ENCODE peak calls at places on chromosomes 7 and 10, in eight cellular contexts. A is HCT116, W is thoracic aorta, Q is ovary, C is PC-9, G is IMR-90, V is uterus, H is cardiac muscle cell. X is an unnamed sample. For H3K4me1, the result is how much of the 10 kb centered on the place peaks cover.

GRCh38 chr7:158759749-158760444 is 55.3 kb upstream of the NCAPG2 start:
- DNase-seq in A (no peak), W (no peak), Q (no peak), C (no peak), G (no peak), V (no peak), H (no peak), X (no peak)

GRCh38 chr7:11665381-11665780 is 166.6 kb downstream of the THSD7A start:
- DNase-seq in A (no peak), W (no peak), Q (no peak), C (no peak), G (no peak), V (no peak), H (no peak), X (no peak)

GRCh38 chr10:6924166-6924565 is 344.1 kb upstream of the PRKCQ start:
- DNase-seq in A (no peak), W (no peak), Q (no peak), C (no peak), G (peak), V (no peak), H (peak), X (no peak)

GRCh38 chr10:119087271-119087897 is 6.8 kb upstream of the EIF3A start:
- DNase-seq in A (no peak), W (no peak), Q (no peak), C (no peak), G (no peak), V (no peak), H (no peak), X (no peak)

GRCh38 chr10:78860260-78860914 is 208.4 kb upstream of the ZMIZ1 start:
- DNase-seq in A (no peak), W (no peak), Q (no peak), C (no peak), G (no peak), V (no peak), H (no peak), X (no peak)

GRCh38 chr10:67785098-67785497 is 52.9 kb downstream of the DNAJC12 start:
- DNase-seq in A (no peak), W (no peak), Q (no peak), C (no peak), G (no peak), V (no peak), H (no peak), X (no peak)

GRCh38 chr7:47328392-47329319 is 253.3 kb downstream of the TNS3 start:
- DNase-seq in A (no peak), W (no peak), Q (no peak), C (no peak), G (no peak), V (no peak), H (no peak), X (no peak)

GRCh38 chr7:101615446-101615845 is 13.7 kb downstream of the MYL10 start:
- DNase-seq in A (no peak), W (no peak), Q (no peak), C (no peak), G (no peak), V (no peak), H (no peak), X (no peak)

GRCh38 chr10:132939378-132939955 is 2.9 kb downstream of the CFAP46 start:
- DNase-seq in A (no peak), W (no peak), Q (no peak), C (no peak), G (no peak), V (no peak), H (no peak), X (no peak)

GRCh38 chr10:30701471-30702173 is 72.1 kb upstream of the LYZL2 start:
- DNase-seq in A (no peak), W (no peak), Q (no peak), C (peak), G (peak), V (no peak), H (peak), X (peak)

GRCh38 chr10:89645742-89646172 is 715 bp upstream of the PANK1 start:
- DNase-seq in A (no peak), W (no peak), Q (no peak), C (peak), G (no peak), V (no peak), H (no peak), X (peak)

GRCh38 chr7:65250216-65250615 is 123.4 kb upstream of the ZNF92 start:
- DNase-seq in A (no peak), W (no peak), Q (no peak), C (no peak), G (no peak), V (no peak), H (no peak), X (no peak)

GRCh38 chr7:131071786-131072504 is 255.7 kb upstream of the MKLN1 start:
- DNase-seq in A (no peak), W (no peak), Q (peak), C (no peak), G (peak), V (peak), H (peak), X (no peak)

GRCh38 chr10:118259288-118259906 is 82.7 kb downstream of the FAM204A start:
- DNase-seq in A (peak), W (no peak), Q (peak), C (peak), G (peak), V (peak), H (peak), X (no peak)

GRCh38 chr10:83166344-83166743 is 973.0 kb upstream of the GHITM start:
- DNase-seq in A (no peak), W (no peak), Q (no peak), C (no peak), G (no peak), V (no peak), H (no peak), X (no peak)

GRCh38 chr10:130847170-130847569 is 464.4 kb downstream of the TCERG1L start:
- DNase-seq in A (no peak), W (no peak), Q (no peak), C (no peak), G (no peak), V (no peak), H (no peak), X (no peak)

GRCh38 chr7:70660819-70661191 is 471.1 kb upstream of the GALNT17 start:
- DNase-seq in A (no peak), W (no peak), Q (no peak), C (no peak), G (no peak), V (no peak), H (no peak), X (no peak)

GRCh38 chr7:144771921-144772320 is 63.9 kb downstream of the TPK1 start:
- DNase-seq in A (no peak), W (no peak), Q (no peak), C (no peak), G (no peak), V (no peak), H (no peak), X (no peak)

DNA sequence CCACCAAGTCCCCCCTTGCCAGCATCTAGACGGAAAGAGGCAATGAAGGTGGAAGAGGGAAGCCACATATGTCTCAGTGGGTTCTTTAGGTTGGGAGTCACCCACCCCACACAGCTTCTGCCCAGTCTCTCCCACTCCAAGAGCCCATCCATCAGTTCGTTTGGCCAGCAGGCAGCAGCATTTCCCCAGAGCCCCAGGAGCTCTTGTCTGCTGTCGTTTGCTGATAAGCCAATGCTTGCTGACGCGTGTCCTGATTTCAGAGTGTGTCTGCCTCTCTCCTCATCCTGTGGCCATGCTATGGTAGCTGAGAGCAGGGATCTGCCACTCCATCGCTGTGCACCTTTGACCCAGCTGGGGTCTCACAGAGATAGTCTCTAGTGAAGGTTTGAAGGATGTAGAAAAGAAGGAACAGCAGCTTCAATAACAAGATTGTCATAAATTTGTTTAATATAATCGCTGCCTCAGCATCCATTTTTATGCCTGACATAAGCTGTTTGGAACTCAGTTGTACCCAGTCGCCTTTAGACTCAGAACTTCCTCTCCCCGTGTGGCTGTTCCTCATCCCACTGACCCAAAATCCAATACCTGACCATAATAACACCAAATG is 39.4 kb upstream of the GDF10 start:
- DNase-seq in A (no peak), W (no peak), Q (no peak), C (no peak), G (no peak), V (no peak), H (peak), X (no peak)
- H3K4me1 ChIP-seq in A (under half), W (under half), Q (under half), C (under half), G (under half), V (under half), H (under half), X (under half)

GRCh38 chr10:123669901-123670300 is 3.7 kb downstream of the GPR26 start:
- DNase-seq in A (no peak), W (no peak), Q (no peak), C (no peak), G (no peak), V (no peak), H (no peak), X (no peak)

GRCh38 chr10:123666318-123667291 is at the start of gene GPR26:
- DNase-seq in A (no peak), W (no peak), Q (no peak), C (no peak), G (no peak), V (no peak), H (no peak), X (no peak)

GRCh38 chr10:123663522-123663921 is 2.6 kb upstream of the GPR26 start:
- DNase-seq in A (no peak), W (no peak), Q (no peak), C (no peak), G (no peak), V (no peak), H (no peak), X (no peak)

DNA sequence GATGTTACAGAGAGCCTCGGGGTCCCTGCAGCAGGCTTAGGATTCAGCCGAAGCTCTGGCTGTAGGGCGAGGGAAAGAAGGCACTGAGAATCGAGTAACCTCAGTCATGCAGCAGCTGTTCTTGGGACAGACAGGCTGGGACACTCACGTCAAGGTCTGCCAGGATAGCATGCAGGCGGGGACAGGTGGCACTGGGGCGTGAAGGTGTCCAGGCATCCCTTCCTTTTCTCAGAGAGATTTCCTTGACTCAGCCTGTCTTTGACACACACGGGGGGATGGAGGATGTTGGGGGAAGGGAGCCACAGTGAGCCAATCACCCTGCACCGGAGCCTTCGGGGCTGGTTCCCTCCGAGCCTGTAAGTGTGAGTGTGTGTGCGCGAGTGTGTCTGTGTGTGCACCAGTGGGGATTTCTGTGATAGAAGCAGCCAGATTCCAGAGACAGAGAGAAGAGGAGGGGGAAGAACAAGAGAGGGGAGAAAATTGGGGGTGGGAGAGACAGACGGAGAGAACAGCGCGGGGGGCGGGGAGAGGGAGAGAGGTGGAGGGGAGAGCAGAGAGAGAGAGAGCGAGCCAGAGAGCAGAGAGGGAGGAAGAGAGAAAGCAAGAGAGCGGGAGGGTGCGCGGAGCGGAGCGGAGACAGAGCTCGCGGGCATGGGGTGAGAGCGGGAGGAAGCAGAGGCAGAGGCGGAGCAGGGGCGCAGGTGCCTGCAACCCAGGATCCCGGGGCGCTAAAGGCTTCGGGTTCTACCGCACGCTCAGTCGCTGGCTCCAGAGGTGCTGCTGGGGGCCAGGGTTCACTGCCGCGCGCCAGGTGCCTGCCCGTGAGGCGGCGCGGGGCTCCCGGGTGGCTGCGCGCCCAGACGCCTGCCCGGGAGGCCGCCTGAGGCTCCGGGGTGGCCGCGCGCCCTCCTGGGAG is 526 bp upstream of the GPR26 start:
- DNase-seq in A (no peak), W (no peak), Q (no peak), C (no peak), G (no peak), V (no peak), H (no peak), X (no peak)
- H3K27ac ChIP-seq in A (no peak), W (no peak), Q (no peak), C (no peak), G (no peak), V (no peak), H (no peak), X (no peak)

GRCh38 chr7:730501-731439 is 3.7 kb upstream of the PRKAR1B start:
- DNase-seq in A (no peak), W (no peak), Q (peak), C (no peak), G (peak), V (no peak), H (no peak), X (no peak)
- H3K4me1 ChIP-seq in A (under half), W (under half), Q (under half), C (under half), G (under half), V (under half), H (under half), X (under half)

DNA sequence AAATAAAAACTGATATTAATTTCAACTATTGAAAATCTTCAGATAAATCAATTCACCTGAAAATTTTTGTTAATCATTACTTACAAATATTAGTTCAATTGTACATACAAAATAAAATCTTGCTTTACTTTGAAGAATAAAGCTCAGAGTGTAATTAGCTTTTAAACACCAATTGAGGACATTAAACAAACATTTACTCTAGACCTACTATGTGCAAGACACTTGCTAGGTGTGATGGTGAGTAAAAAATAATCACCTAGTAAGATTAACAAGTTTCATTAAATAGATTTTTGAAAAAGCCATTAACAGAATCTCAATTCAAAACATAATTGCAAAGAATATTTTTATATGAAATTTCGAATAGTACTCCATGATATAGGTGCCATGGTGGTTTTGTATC is 3.9 kb upstream of the MLLT10 start:
- DNase-seq in A (no peak), W (no peak), Q (no peak), C (no peak), G (no peak), V (no peak), H (no peak), X (no peak)
- H3K27ac ChIP-seq in A (peak), W (no peak), Q (peak), C (no peak), G (no peak), V (peak), H (no peak), X (peak)

GRCh38 chr10:59384761-59385160 is 22.4 kb upstream of the FAM13C start:
- DNase-seq in A (no peak), W (no peak), Q (no peak), C (no peak), G (peak), V (no peak), H (no peak), X (no peak)
- H3K4me1 ChIP-seq in A (under half), W (under half), Q (under half), C (under half), G (under half), V (under half), H (under half), X (under half)

GRCh38 chr10:11602919-11603523 is 8.4 kb downstream of the USP6NL start:
- DNase-seq in A (peak), W (no peak), Q (no peak), C (no peak), G (peak), V (no peak), H (no peak), X (no peak)

GRCh38 chr10:11601670-11602069 is 9.8 kb downstream of the USP6NL start:
- DNase-seq in A (no peak), W (no peak), Q (no peak), C (no peak), G (no peak), V (no peak), H (no peak), X (no peak)

GRCh38 chr10:11600280-11600679 is 11.2 kb downstream of the USP6NL start:
- DNase-seq in A (no peak), W (no peak), Q (no peak), C (no peak), G (no peak), V (no peak), H (no peak), X (no peak)

GRCh38 chr10:11603741-11604140 is 7.7 kb downstream of the USP6NL start:
- DNase-seq in A (no peak), W (no peak), Q (no peak), C (no peak), G (no peak), V (no peak), H (no peak), X (no peak)

GRCh38 chr10:11602357-11602756 is 9.1 kb downstream of the USP6NL start:
- DNase-seq in A (no peak), W (no peak), Q (no peak), C (no peak), G (no peak), V (no peak), H (no peak), X (no peak)
- H3K27ac ChIP-seq in A (no peak), W (no peak), Q (no peak), C (peak), G (no peak), V (no peak), H (no peak), X (no peak)

GRCh38 chr7:21771906-21772610 is 173.6 kb downstream of the CDCA7L start:
- DNase-seq in A (no peak), W (no peak), Q (no peak), C (no peak), G (no peak), V (no peak), H (peak), X (no peak)

GRCh38 chr7:21768279-21768678 is 177.4 kb downstream of the CDCA7L start:
- DNase-seq in A (no peak), W (no peak), Q (no peak), C (no peak), G (no peak), V (no peak), H (no peak), X (no peak)

GRCh38 chr7:21773326-21773725 is 172.4 kb downstream of the CDCA7L start:
- DNase-seq in A (no peak), W (no peak), Q (no peak), C (no peak), G (no peak), V (no peak), H (no peak), X (no peak)

GRCh38 chr7:21767300-21767900 is 178.3 kb downstream of the CDCA7L start:
- DNase-seq in A (peak), W (no peak), Q (no peak), C (peak), G (peak), V (no peak), H (peak), X (no peak)

GRCh38 chr7:21771261-21771660 is 174.4 kb downstream of the CDCA7L start:
- DNase-seq in A (no peak), W (no peak), Q (no peak), C (no peak), G (no peak), V (no peak), H (no peak), X (no peak)
- H3K4me1 ChIP-seq in A (under half), W (under half), Q (under half), C (under half), G (under half), V (under half), H (under half), X (under half)

GRCh38 chr7:148898845-148899474 is 14.9 kb upstream of the EZH2 start:
- DNase-seq in A (no peak), W (no peak), Q (no peak), C (no peak), G (no peak), V (no peak), H (no peak), X (no peak)
- H3K27ac ChIP-seq in A (no peak), W (no peak), Q (no peak), C (no peak), G (no peak), V (no peak), H (no peak), X (no peak)

GRCh38 chr10:1120761-1121160 is 64.6 kb downstream of the WDR37 start:
- DNase-seq in A (no peak), W (no peak), Q (no peak), C (no peak), G (no peak), V (peak), H (no peak), X (peak)
- H3K4me1 ChIP-seq in A (under half), W (under half), Q (under half), C (under half), G (under half), V (under half), H (under half), X (under half)

DNA sequence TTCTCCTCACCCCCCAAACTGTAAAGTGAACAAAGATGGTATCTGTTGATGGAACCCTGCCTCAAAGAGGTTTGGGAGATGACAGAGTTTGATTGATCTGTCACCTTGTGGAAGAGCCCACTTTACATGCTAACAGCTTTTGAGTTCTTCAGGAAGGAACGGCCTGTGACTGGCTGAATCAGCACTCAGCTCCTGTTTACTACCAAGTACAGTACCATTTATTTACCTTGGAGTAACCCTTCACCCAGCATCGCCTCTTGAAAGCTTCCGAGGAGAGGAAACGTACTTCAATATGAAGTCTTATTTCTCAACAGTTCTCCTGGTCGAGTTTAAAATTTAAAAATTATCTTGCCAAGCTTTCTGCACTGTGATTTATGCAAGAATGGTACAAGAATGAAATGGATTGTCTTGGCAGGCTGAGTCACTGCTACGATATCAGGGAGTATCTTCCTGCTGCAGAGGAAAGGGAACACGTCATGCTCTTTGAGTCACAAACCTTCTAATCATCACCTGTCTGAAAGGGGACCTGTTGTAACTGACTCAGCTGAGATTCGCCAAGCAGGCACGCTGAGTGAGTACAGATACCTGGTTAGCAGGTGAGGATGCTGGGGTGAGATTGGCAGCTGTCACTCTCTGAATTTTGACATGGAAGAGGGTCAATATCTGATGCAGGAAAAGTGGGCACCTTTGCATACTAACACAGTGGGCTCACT is 30.1 kb downstream of the KLF6 start:
- DNase-seq in A (peak), W (no peak), Q (no peak), C (peak), G (peak), V (peak), H (peak), X (no peak)
- H3K27ac ChIP-seq in A (peak), W (peak), Q (no peak), C (peak), G (no peak), V (peak), H (no peak), X (peak)

X was measured in gastrocnemius medialis.